ENCODE peak calls at places on chromosomes 16 and 17, in six cellular contexts. J, V, C, Y, Z and U are unnamed samples.

GRCh38 chr16:65069090-65069489 is 52.8 kb downstream of the CDH11 start:
- DNase-seq in J (peak), V (peak), C (no peak), Y (no peak), Z (no peak), U (no peak)

GRCh38 chr17:55601874-55602364 is 90.7 kb upstream of the SMIM36 start:
- DNase-seq in J (peak), V (peak), C (peak), Y (peak), Z (no peak), U (peak)

GRCh38 chr17:29588561-29589411 is 662 bp downstream of the GIT1 start:
- DNase-seq in J (peak), V (peak), C (no peak), Y (no peak), Z (no peak), U (peak)

GRCh38 chr17:68326681-68327080 is 35.4 kb downstream of the ARSG start:
- DNase-seq in J (peak), V (peak), C (no peak), Y (no peak), Z (peak), U (no peak)

GRCh38 chr16:48384305-48384981 is 770 bp downstream of the SIAH1 start:
- DNase-seq in J (peak), V (peak), C (peak), Y (no peak), Z (peak), U (peak)

GRCh38 chr16:30437511-30438046 is 7.7 kb upstream of the DCTPP1 start:
- DNase-seq in J (no peak), V (no peak), C (no peak), Y (no peak), Z (no peak), U (no peak)

GRCh38 chr16:84484579-84485254 is 19.7 kb downstream of the MEAK7 start:
- DNase-seq in J (peak), V (peak), C (no peak), Y (no peak), Z (peak), U (peak)

GRCh38 chr17:52824542-52824941 is 666.0 kb upstream of the CA10 start:
- DNase-seq in J (no peak), V (no peak), C (no peak), Y (no peak), Z (no peak), U (no peak)

GRCh38 chr16:15837761-15838160 is 19.1 kb downstream of the MYH11 start:
- DNase-seq in J (no peak), V (no peak), C (no peak), Y (no peak), Z (no peak), U (no peak)

GRCh38 chr17:77842148-77842905 is 116.2 kb upstream of the TNRC6C start:
- DNase-seq in J (peak), V (no peak), C (no peak), Y (no peak), Z (no peak), U (no peak)

GRCh38 chr17:63354251-63354650 is 91.9 kb downstream of the CYB561 start:
- DNase-seq in J (peak), V (no peak), C (no peak), Y (no peak), Z (no peak), U (no peak)

GRCh38 chr16:63806794-63807506 is 1314.9 kb downstream of the CDH11 start:
- DNase-seq in J (no peak), V (no peak), C (no peak), Y (no peak), Z (no peak), U (no peak)

GRCh38 chr17:51563961-51564360 is 303.6 kb downstream of the UTP18 start:
- DNase-seq in J (no peak), V (no peak), C (no peak), Y (no peak), Z (no peak), U (no peak)

GRCh38 chr16:51321251-51321650 is 170.2 kb upstream of the SALL1 start:
- DNase-seq in J (no peak), V (no peak), C (no peak), Y (no peak), Z (no peak), U (no peak)

GRCh38 chr17:34797724-34798123 is 163.5 kb downstream of the CCT6B start:
- DNase-seq in J (peak), V (no peak), C (peak), Y (peak), Z (peak), U (peak)

GRCh38 chr16:72394526-72394925 is 222.6 kb upstream of the PMFBP1 start:
- DNase-seq in J (no peak), V (no peak), C (no peak), Y (no peak), Z (no peak), U (no peak)

GRCh38 chr17:66941249-66941648 is 23.3 kb upstream of the CACNG4 start:
- DNase-seq in J (no peak), V (no peak), C (no peak), Y (no peak), Z (no peak), U (no peak)

GRCh38 chr17:37700881-37701280 is 44.0 kb downstream of the HNF1B start:
- DNase-seq in J (peak), V (peak), C (no peak), Y (no peak), Z (no peak), U (no peak)
- H3K18ac ChIP-seq in J (no peak), V (no peak), C (no peak), Y (no peak), Z (no peak), U (no peak)

GRCh38 chr16:75433732-75434413 is 570 bp upstream of the CFDP1 start:
- DNase-seq in J (peak), V (peak), C (no peak), Y (peak), Z (peak), U (peak)
- H2AK5ac ChIP-seq in J (peak), V (no peak), C (no peak), Y (peak), Z (no peak), U (no peak)

GRCh38 chr16:66881560-66881959 is 1.2 kb downstream of the PDP2 start:
- DNase-seq in J (no peak), V (no peak), C (no peak), Y (no peak), Z (no peak), U (no peak)

GRCh38 chr16:66882702-66883101 is 2.4 kb downstream of the PDP2 start:
- DNase-seq in J (no peak), V (no peak), C (no peak), Y (no peak), Z (no peak), U (no peak)

GRCh38 chr16:66881964-66882508 is 1.7 kb downstream of the PDP2 start:
- DNase-seq in J (no peak), V (no peak), C (no peak), Y (no peak), Z (no peak), U (no peak)

GRCh38 chr16:66881014-66881417 is 701 bp downstream of the PDP2 start:
- DNase-seq in J (no peak), V (peak), C (peak), Y (no peak), Z (no peak), U (no peak)

GRCh38 chr16:66880288-66881013 is at the start of gene PDP2:
- DNase-seq in J (peak), V (peak), C (peak), Y (peak), Z (peak), U (peak)
- H3K4me3 ChIP-seq in J (peak), V (peak), C (peak), Y (peak), Z (peak), U (peak)

GRCh38 chr17:72501404-72502110 is 380.7 kb downstream of the SOX9 start:
- DNase-seq in J (no peak), V (no peak), C (no peak), Y (no peak), Z (no peak), U (peak)
- H3K18ac ChIP-seq in J (no peak), V (peak), C (peak), Y (peak), Z (peak), U (no peak)

DNA sequence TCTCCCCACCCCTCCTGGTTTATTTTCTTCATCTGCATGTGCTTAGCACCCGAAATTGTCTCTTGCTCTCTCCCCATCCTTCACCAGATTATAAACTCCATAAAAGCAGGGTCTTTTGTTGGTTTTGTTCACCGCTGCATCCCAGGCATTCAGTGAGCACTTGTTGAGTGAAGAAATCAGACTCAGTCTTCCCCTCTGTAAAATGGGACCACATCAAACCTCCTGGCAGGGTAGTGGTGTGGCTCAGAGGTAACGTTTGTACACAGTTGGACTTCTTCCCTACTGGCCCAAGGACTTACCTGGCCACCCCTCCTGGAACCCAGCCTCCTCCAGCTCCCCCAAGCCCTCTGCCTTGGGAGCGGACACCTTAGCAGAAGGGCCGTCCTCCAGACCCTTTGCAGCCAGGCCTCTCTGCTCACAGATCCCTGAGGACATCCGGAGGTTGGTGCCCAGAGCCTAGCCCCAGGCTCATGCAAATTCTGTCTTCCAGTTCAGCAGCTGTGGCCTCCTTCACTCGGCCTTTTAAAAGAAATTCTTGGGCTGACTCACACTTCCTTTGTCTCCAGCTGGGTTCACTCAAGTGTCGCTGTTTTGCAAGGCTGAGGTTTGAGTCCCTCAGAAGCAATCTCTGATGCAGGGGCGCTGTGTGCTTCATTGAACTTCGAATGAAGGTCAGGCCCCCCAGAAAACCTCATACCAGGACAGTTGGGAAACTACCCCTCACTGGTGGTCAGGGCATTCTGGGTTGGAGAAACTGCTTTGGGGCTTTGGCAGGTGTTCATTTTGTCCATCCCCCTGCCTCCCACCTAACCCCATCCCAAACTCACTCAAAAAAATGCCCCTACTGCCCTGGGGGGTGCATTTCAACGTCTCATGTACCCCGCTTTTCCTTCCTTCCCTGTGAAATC is 16.8 kb upstream of the RMI2 start:
- DNase-seq in J (peak), V (peak), C (peak), Y (peak), Z (peak), U (peak)
- H2AK5ac ChIP-seq in J (peak), V (peak), C (no peak), Y (peak), Z (peak), U (peak)

GRCh38 chr17:45021607-45022287 is 29.7 kb downstream of the DCAKD start:
- DNase-seq in J (peak), V (peak), C (peak), Y (no peak), Z (peak), U (peak)
- H3K4me3 ChIP-seq in J (peak), V (peak), C (no peak), Y (peak), Z (peak), U (no peak)

DNA sequence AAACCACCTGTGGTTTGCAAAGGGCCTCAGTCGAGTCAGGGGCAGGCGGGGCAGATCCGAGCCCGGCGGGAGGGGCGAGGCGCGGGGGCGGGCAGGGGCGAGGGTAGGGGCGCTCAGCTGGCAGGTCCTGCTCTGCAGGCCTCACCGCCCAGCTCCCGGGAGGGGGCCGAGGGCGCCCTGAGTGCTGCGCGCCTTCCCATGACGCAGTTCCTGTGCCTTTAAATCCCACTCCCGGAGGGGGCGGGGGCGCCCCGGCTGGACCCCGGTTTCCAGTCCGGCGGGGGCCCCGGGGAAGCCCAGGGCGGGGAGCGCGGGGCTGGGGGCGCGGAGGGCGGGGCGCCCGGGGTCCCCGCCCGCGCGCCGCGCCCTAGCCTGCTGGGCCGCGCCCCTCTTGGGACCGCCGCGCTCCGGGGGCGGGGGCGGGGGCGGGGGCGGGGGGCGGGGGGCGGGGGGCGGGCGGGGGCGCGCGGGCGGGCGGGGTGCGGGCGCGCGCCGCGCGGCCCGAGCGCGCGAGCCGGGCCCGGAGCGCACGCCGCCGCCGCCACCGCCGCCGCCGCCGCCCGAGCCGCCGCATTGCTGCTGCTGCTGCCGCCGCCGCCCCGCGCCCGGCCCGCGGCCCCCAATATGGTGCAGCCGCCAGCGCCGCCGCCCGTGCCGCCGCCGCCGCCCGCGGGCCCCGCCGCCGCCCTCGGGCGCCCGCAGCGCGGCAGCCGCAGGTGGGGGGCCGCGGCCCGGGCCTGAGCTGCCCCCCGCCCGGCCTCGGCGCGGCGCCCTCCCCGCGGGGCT is at the start of gene JPH3:
- DNase-seq in J (no peak), V (no peak), C (peak), Y (peak), Z (no peak), U (peak)
- H3K18ac ChIP-seq in J (no peak), V (no peak), C (peak), Y (peak), Z (peak), U (peak)

GRCh38 chr16:70429888-70430666 is 8.8 kb downstream of the ST3GAL2 start:
- DNase-seq in J (no peak), V (no peak), C (no peak), Y (no peak), Z (no peak), U (no peak)
- H2AK5ac ChIP-seq in J (peak), V (peak), C (peak), Y (peak), Z (peak), U (peak)

DNA sequence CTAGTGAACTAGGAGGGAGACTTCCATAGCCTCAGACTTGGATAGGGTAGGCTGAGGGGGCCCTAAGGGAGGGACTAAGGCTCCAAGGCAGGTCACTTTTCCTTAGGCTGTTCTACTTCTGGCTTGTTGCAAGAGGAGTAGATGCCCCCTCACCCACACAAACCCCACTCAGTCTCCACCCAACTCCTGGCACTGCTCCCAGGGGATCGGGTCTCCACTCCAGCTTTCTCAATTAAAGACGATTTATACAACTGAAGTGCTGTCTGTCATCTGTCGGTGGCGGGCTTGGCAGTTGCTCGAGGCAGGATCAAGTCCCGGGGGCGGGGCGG is 215 bp upstream of the CHRNB1 start:
- DNase-seq in J (no peak), V (no peak), C (no peak), Y (no peak), Z (no peak), U (no peak)
- H3K4me3 ChIP-seq in J (no peak), V (no peak), C (no peak), Y (peak), Z (no peak), U (no peak)

GRCh38 chr17:75344664-75345063 is 55.4 kb upstream of the SLC25A19 start:
- DNase-seq in J (peak), V (no peak), C (no peak), Y (no peak), Z (no peak), U (no peak)
- H3K18ac ChIP-seq in J (no peak), V (no peak), C (no peak), Y (peak), Z (no peak), U (no peak)